ENCODE peak calls at places on chromosomes 3 and 15, in six cellular contexts. S is testis, D is endothelial cell of umbilical vein, C is Peyer's patch, X is right lobe of liver, W is adrenal gland. Y is an unnamed sample. For H3K27me3, the result is how much of the 10 kb centered on the place peaks cover.

GRCh38 chr3:157282261-157283191 is 122.6 kb upstream of the CCNL1 start:
- DNase-seq in S (no peak), D (peak), C (no peak), X (no peak), W (no peak), Y (no peak)

GRCh38 chr3:184540777-184541681 is 20.6 kb upstream of the EPHB3 start:
- DNase-seq in S (peak), D (peak), C (peak), X (peak), W (peak), Y (peak)

GRCh38 chr3:136377499-136377898 is 127.4 kb downstream of the PCCB start:
- DNase-seq in S (no peak), D (no peak), C (no peak), X (no peak), W (no peak), Y (no peak)

GRCh38 chr3:32340639-32341365 is 50.9 kb upstream of the CMTM7 start:
- DNase-seq in S (peak), D (peak), C (no peak), X (peak), W (no peak), Y (no peak)

GRCh38 chr3:64514889-64515288 is 172.9 kb downstream of the ADAMTS9 start:
- DNase-seq in S (peak), D (no peak), C (no peak), X (no peak), W (no peak), Y (no peak)

GRCh38 chr15:42315435-42316020 is 42.3 kb upstream of the TMEM87A start:
- DNase-seq in S (no peak), D (no peak), C (no peak), X (no peak), W (no peak), Y (no peak)

GRCh38 chr3:55897573-55898224 is 410.6 kb upstream of the WNT5A start:
- DNase-seq in S (no peak), D (peak), C (no peak), X (no peak), W (no peak), Y (no peak)

GRCh38 chr15:39095218-39095879 is 485.5 kb upstream of the THBS1 start:
- DNase-seq in S (no peak), D (no peak), C (no peak), X (no peak), W (no peak), Y (no peak)

GRCh38 chr3:40379674-40380306 is 7.2 kb upstream of the ENTPD3 start:
- DNase-seq in S (no peak), D (no peak), C (no peak), X (no peak), W (no peak), Y (no peak)

GRCh38 chr3:110773413-110773954 is 298.1 kb upstream of the NECTIN3 start:
- DNase-seq in S (no peak), D (no peak), C (no peak), X (no peak), W (no peak), Y (no peak)

GRCh38 chr3:108118038-108118727 is 27.4 kb upstream of the CD47 start:
- DNase-seq in S (no peak), D (no peak), C (no peak), X (no peak), W (no peak), Y (no peak)

GRCh38 chr3:156024904-156025303 is 95.5 kb upstream of the KCNAB1 start:
- DNase-seq in S (no peak), D (no peak), C (no peak), X (no peak), W (no peak), Y (no peak)

GRCh38 chr3:154334973-154335420 is 10.7 kb upstream of the DHX36 start:
- DNase-seq in S (no peak), D (peak), C (no peak), X (no peak), W (no peak), Y (no peak)

GRCh38 chr3:161851941-161852566 is 355.4 kb downstream of the OTOL1 start:
- DNase-seq in S (peak), D (no peak), C (peak), X (peak), W (peak), Y (no peak)

GRCh38 chr3:74561881-74562280 is 52.6 kb downstream of the CNTN3 start:
- DNase-seq in S (no peak), D (no peak), C (no peak), X (no peak), W (no peak), Y (no peak)

GRCh38 chr15:46312133-46312740 is 677.4 kb downstream of the SQOR start:
- DNase-seq in S (peak), D (peak), C (peak), X (peak), W (peak), Y (peak)

GRCh38 chr3:24042174-24042878 is 97.2 kb downstream of the NR1D2 start:
- DNase-seq in S (no peak), D (no peak), C (no peak), X (no peak), W (no peak), Y (no peak)

GRCh38 chr3:77362936-77363335 is 323.0 kb downstream of the ROBO2 start:
- DNase-seq in S (no peak), D (no peak), C (no peak), X (no peak), W (no peak), Y (no peak)

GRCh38 chr15:75362642-75363249 is 5.7 kb downstream of the MAN2C1 start:
- DNase-seq in S (no peak), D (no peak), C (no peak), X (no peak), W (peak), Y (no peak)

GRCh38 chr3:118380576-118380975 is 654.1 kb downstream of the IGSF11 start:
- DNase-seq in S (no peak), D (no peak), C (no peak), X (no peak), W (no peak), Y (no peak)

GRCh38 chr3:145094355-145094941 is 1066.5 kb downstream of the PLOD2 start:
- DNase-seq in S (no peak), D (peak), C (no peak), X (no peak), W (no peak), Y (no peak)

GRCh38 chr3:187737401-187738088 is 7.7 kb downstream of the BCL6 start:
- DNase-seq in S (peak), D (peak), C (peak), X (peak), W (peak), Y (peak)

GRCh38 chr15:72796515-72797337 is 13.2 kb upstream of the ADPGK start:
- DNase-seq in S (peak), D (peak), C (peak), X (peak), W (peak), Y (peak)

GRCh38 chr3:3799173-3800075 is at the start of gene LRRN1:
- DNase-seq in S (peak), D (no peak), C (peak), X (peak), W (peak), Y (peak)

GRCh38 chr15:51025454-51025846 is 69.3 kb downstream of the TNFAIP8L3 start:
- DNase-seq in S (no peak), D (no peak), C (no peak), X (no peak), W (no peak), Y (no peak)

GRCh38 chr15:92821491-92822116 is 78.5 kb upstream of the CHD2 start:
- DNase-seq in S (no peak), D (no peak), C (no peak), X (no peak), W (no peak), Y (no peak)

GRCh38 chr15:40595219-40595618 is 1.2 kb downstream of the KNL1 start:
- DNase-seq in S (no peak), D (peak), C (no peak), X (no peak), W (no peak), Y (no peak)

GRCh38 chr15:40593130-40593529 is 919 bp upstream of the KNL1 start:
- DNase-seq in S (no peak), D (no peak), C (no peak), X (no peak), W (no peak), Y (no peak)

GRCh38 chr15:40595773-40596172 is 1.7 kb downstream of the KNL1 start:
- DNase-seq in S (no peak), D (no peak), C (no peak), X (no peak), W (no peak), Y (no peak)

GRCh38 chr15:40594429-40594836 is 384 bp downstream of the KNL1 start:
- DNase-seq in S (peak), D (no peak), C (peak), X (peak), W (peak), Y (no peak)

GRCh38 chr15:40593588-40594428 is at the start of gene KNL1:
- DNase-seq in S (peak), D (peak), C (peak), X (peak), W (peak), Y (peak)
- TF ChIP-seq POLR2A in S (no peak), D (peak), C (peak), X (no peak), W (peak), Y (no peak)

GRCh38 chr3:128473737-128474136 is 7.0 kb upstream of the DNAJB8 start:
- DNase-seq in S (no peak), D (no peak), C (no peak), X (no peak), W (no peak), Y (no peak)

GRCh38 chr3:128475355-128475754 is 8.7 kb upstream of the DNAJB8 start:
- DNase-seq in S (no peak), D (no peak), C (no peak), X (no peak), W (no peak), Y (no peak)

GRCh38 chr3:128471720-128472119 is 5.0 kb upstream of the DNAJB8 start:
- DNase-seq in S (no peak), D (no peak), C (no peak), X (no peak), W (no peak), Y (no peak)

GRCh38 chr3:128472462-128473179 is 5.9 kb upstream of the DNAJB8 start:
- DNase-seq in S (no peak), D (no peak), C (no peak), X (no peak), W (no peak), Y (no peak)

GRCh38 chr3:128473180-128473519 is 6.5 kb upstream of the DNAJB8 start:
- DNase-seq in S (no peak), D (no peak), C (no peak), X (no peak), W (no peak), Y (no peak)
- H3K27me3 ChIP-seq in S (under half), D (under half), C (under half), X (under half), W (under half), Y (under half)

GRCh38 chr3:186411089-186411488 is 49.1 kb upstream of the DGKG start:
- DNase-seq in S (no peak), D (no peak), C (no peak), X (no peak), W (no peak), Y (no peak)
- H3K27ac ChIP-seq in S (no peak), D (no peak), C (no peak), X (no peak), W (no peak), Y (no peak)

GRCh38 chr3:133868166-133868565 is 27.5 kb downstream of the RAB6B start:
- DNase-seq in S (peak), D (no peak), C (no peak), X (no peak), W (no peak), Y (peak)
- TF ChIP-seq POLR2A in S (no peak), D (no peak), C (no peak), X (no peak), W (no peak), Y (no peak)

GRCh38 chr15:69143756-69144436 is 16.5 kb upstream of the GLCE start:
- DNase-seq in S (no peak), D (no peak), C (no peak), X (no peak), W (no peak), Y (no peak)
- H3K27me3 ChIP-seq in S (under half), D (under half), C (under half), X (under half), W (under half), Y (under half)

GRCh38 chr15:88220443-88221186 is 35.9 kb downstream of the NTRK3 start:
- DNase-seq in S (no peak), D (no peak), C (no peak), X (no peak), W (no peak), Y (no peak)
- H3K27ac ChIP-seq in S (no peak), D (no peak), C (no peak), X (no peak), W (no peak), Y (no peak)

GRCh38 chr3:45597581-45597980 is 3.0 kb downstream of the LIMD1 start:
- DNase-seq in S (no peak), D (no peak), C (no peak), X (no peak), W (no peak), Y (no peak)

GRCh38 chr3:45593708-45594601 is 596 bp upstream of the LIMD1 start:
- DNase-seq in S (peak), D (peak), C (peak), X (peak), W (peak), Y (peak)

GRCh38 chr3:45595364-45596154 is 1.0 kb downstream of the LIMD1 start:
- DNase-seq in S (no peak), D (no peak), C (peak), X (no peak), W (no peak), Y (no peak)

GRCh38 chr3:45597166-45597565 is 2.6 kb downstream of the LIMD1 start:
- DNase-seq in S (no peak), D (no peak), C (no peak), X (no peak), W (no peak), Y (no peak)

DNA sequence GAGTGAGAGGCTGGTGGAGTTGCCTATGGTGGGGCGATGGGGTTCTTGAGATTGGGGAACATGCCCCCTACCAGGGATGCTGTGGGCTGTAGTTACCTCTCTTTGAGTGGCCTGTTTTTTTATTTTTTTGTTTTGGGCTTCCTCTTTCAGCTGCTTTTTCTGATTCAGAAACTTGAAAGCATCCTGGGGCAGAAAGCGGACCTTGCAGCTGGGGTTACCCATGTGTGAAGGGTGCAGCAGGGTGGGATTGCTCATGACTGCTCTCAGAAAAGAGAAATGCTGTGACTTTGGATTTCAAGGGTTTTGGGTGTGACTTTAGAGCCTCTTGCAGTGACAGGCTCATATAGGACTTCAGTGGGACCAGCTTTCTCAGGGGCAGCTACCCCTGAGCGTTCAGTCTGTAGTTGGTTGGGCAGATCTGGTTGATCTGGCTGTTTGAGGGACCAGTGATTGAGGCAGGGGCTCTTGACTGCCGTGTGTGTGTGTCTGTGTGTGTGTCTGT is 1.8 kb downstream of the LIMD1 start:
- DNase-seq in S (no peak), D (no peak), C (no peak), X (no peak), W (no peak), Y (no peak)
- TF ChIP-seq POLR2A in S (no peak), D (no peak), C (no peak), X (no peak), W (no peak), Y (no peak)

GRCh38 chr3:194142156-194142910 is 6.4 kb downstream of the HES1 start:
- DNase-seq in S (peak), D (peak), C (no peak), X (peak), W (no peak), Y (peak)
- H3K27me3 ChIP-seq in S (under half), D (under half), C (under half), X (under half), W (under half), Y (under half)

DNA sequence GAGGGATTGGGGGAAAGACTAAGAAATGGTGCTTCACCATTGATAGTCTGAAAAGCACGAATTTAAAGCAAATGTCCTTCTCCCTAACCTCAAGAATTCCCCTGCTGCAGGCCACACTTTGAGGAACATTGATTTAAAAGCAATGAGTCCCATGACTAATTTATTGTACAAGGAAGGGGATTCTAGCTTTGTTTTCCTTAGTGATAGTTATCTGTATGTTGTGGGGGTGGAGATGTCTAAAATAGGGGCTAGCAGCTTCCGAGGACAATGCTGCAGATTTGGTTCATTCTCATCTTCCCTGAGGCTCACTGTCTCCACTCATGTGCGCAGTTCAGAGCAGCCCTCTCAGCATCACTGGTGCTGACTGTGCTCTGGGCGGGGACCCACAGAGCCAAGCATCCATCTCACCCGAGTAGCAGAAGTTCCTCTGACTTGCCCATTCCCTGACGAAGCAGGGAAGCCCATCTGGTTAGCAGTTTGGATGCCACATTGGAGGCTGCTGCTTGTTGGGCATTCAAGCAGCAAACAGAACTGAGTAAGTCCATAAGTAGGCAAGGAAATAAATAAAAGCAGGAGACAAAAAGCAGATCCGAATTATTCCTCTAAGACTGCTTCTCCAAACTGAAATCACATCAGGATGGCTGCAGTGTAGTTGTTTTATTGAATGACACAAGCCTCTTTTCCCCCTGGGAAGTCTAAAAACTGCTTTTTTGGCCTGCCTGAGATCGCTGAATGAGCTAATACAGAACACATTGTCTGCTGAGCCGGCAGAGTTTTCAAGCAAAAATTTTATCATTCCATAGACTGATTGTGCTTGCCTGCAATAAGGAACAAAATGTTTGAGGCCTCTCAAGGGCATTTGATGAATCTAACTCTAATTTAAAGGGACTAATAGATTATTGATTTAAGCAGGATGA is 27.5 kb downstream of the RARB start:
- DNase-seq in S (no peak), D (peak), C (no peak), X (no peak), W (no peak), Y (no peak)
- H3K27ac ChIP-seq in S (no peak), D (peak), C (no peak), X (no peak), W (peak), Y (no peak)

DNA sequence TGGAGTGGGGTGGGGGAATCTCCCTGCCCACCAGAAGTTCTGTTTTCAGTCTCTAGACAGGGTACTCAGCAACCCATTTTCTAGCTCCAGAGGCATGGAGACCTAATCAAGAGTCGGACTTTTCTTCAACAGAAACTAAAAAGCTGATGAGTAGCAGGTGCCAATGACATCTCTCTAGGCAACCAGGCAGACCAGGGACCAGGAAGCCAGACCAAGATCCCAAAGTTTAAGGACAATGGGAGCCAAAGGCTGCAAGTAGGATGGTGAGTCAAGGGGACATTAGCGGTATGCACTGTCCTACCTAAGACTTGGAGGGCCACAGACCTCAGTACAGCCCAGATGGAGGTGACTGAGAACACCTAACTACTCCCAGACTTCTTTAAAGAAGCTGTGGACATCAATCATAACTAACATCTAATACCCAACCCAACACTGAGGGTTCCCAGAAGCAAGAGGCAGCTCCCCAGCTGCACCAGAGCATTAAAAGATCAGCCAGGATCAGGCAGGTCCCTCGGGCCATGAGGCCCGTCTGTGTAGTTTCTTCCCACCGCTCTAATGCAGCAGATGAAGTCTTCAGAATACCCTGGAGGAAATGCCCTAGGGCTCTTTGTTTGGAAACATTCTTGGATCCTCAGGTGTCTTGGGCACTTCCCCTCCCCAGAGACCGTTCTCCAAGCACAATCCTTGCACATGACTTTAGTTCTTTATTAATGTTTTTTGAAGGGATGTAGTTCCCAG is 979 bp downstream of the CCDC71 start:
- DNase-seq in S (no peak), D (no peak), C (no peak), X (no peak), W (no peak), Y (no peak)
- TF ChIP-seq POLR2A in S (no peak), D (peak), C (no peak), X (no peak), W (no peak), Y (no peak)

Y was measured in ovary.